ENCODE peak calls at places on chromosomes 3 and 15, in seven cellular contexts. S, P, K, T, O, N and B are unnamed samples.

GRCh38 chr3:128524374-128525299 is 31.6 kb upstream of the GATA2 start:
- DNase-seq in S (no peak), K (no peak), T (no peak), O (no peak), P (no peak), N (no peak), B (no peak)

GRCh38 chr3:137191133-137191923 is 233.5 kb downstream of the IL20RB start:
- DNase-seq in O (no peak), S (no peak), N (no peak), K (no peak), P (no peak), T (no peak), B (no peak)

GRCh38 chr3:62875103-62876002 is at the start of gene CADPS:
- DNase-seq in P (no peak), N (no peak), S (peak; percentile 21), T (peak; percentile 27), K (no peak), O (peak; percentile 64), B (peak; percentile 42)

GRCh38 chr15:60508442-60508841 is 29.5 kb upstream of the ICE2 start:
- DNase-seq in N (no peak), K (no peak), S (no peak), P (no peak), T (no peak), O (no peak), B (no peak)

GRCh38 chr15:53193149-53193548 is 403.0 kb upstream of the ONECUT1 start:
- DNase-seq in K (no peak), O (no peak), N (no peak), T (no peak), P (no peak), S (no peak), B (no peak)

GRCh38 chr15:40331637-40332036 is 8.1 kb downstream of the INAFM2 start:
- DNase-seq in T (no peak), K (no peak), S (peak; percentile 1), O (no peak), P (no peak), N (no peak), B (no peak)

GRCh38 chr3:71896751-71897150 is 111.8 kb upstream of the PROK2 start:
- DNase-seq in P (no peak), N (no peak), K (no peak), T (no peak), S (no peak), O (no peak), B (no peak)

GRCh38 chr3:53337167-53337940 is 10.0 kb downstream of the DCP1A start:
- DNase-seq in S (no peak), K (no peak), P (no peak), N (no peak), T (no peak), O (no peak), B (no peak)

GRCh38 chr15:74889390-74889881 is 406 bp upstream of the MPI start:
- DNase-seq in P (no peak), O (no peak), K (no peak), S (peak; percentile 48), N (no peak), T (peak; percentile 59), B (peak; percentile 56)

GRCh38 chr3:58202917-58203360 is 7.8 kb downstream of the DNASE1L3 start:
- DNase-seq in T (no peak), S (no peak), P (no peak), N (no peak), O (no peak), K (peak; percentile 15), B (no peak)

GRCh38 chr3:184523825-184524615 is 37.6 kb upstream of the EPHB3 start:
- DNase-seq in S (no peak), P (peak; percentile 54), T (no peak), O (no peak), K (no peak), N (no peak), B (peak; percentile 20)

GRCh38 chr15:33293619-33294309 is 17.0 kb upstream of the RYR3 start:
- DNase-seq in N (no peak), S (no peak), T (no peak), P (no peak), O (peak; percentile 29), K (no peak), B (no peak)

GRCh38 chr15:93035953-93036810 is 52.8 kb downstream of the RGMA start:
- DNase-seq in N (peak; percentile 20), K (no peak), P (peak; percentile 63), O (peak; percentile 67), S (peak; percentile 36), T (peak; percentile 45), B (no peak)

GRCh38 chr3:25237602-25238001 is 190.5 kb upstream of the RARB start:
- DNase-seq in K (no peak), P (no peak), S (no peak), O (no peak), N (no peak), T (no peak), B (no peak)

GRCh38 chr3:62094461-62094860 is 278.9 kb downstream of the FEZF2 start:
- DNase-seq in N (no peak), S (no peak), P (no peak), T (no peak), K (no peak), O (no peak), B (no peak)

GRCh38 chr3:111700054-111700453 is 104.9 kb upstream of the ZBED2 start:
- DNase-seq in O (no peak), S (no peak), K (no peak), P (no peak), N (no peak), T (no peak), B (no peak)

GRCh38 chr15:48336940-48337339 is 5.7 kb downstream of the DUT start:
- DNase-seq in T (no peak), S (no peak), N (no peak), K (peak; percentile 6), P (peak; percentile 13), O (no peak), B (no peak)

GRCh38 chr3:15903776-15904720 is 106.3 kb upstream of the ANKRD28 start:
- DNase-seq in N (no peak), S (no peak), K (no peak), O (no peak), T (no peak), P (no peak), B (no peak)

GRCh38 chr15:37095993-37096877 is 4.1 kb downstream of the MEIS2 start:
- DNase-seq in O (no peak), P (no peak), S (no peak), T (no peak), N (no peak), K (no peak), B (no peak)

GRCh38 chr3:105647047-105647446 is 221.8 kb downstream of the CBLB start:
- DNase-seq in T (no peak), N (no peak), S (no peak), P (peak; percentile 59), K (peak; percentile 2), O (no peak), B (no peak)

GRCh38 chr15:56871180-56871579 is 47.3 kb upstream of the TCF12 start:
- DNase-seq in K (no peak), N (no peak), O (no peak), P (peak; percentile 43), T (no peak), S (no peak), B (no peak)

GRCh38 chr3:107431298-107432012 is 54.2 kb downstream of the CCDC54 start:
- DNase-seq in O (peak; percentile 93), T (peak; percentile 78), S (peak; percentile 74), N (peak; percentile 24), P (peak; percentile 71), K (no peak), B (no peak)

GRCh38 chr3:115386347-115386746 is 237.0 kb upstream of the GAP43 start:
- DNase-seq in T (no peak), P (no peak), S (no peak), O (no peak), N (no peak), K (no peak), B (no peak)

GRCh38 chr3:188832961-188833615 is 338.7 kb upstream of the TPRG1 start:
- DNase-seq in S (no peak), T (no peak), K (no peak), O (no peak), N (no peak), P (no peak), B (no peak)